ENCODE peak calls at places on chromosomes 7 and 10, in five cellular contexts. One of them, this sample, is unnamed.

GRCh38 chr10:76091821-76092394 is 660.5 kb downstream of the LRMDA start:
- DNase-seq in colonic mucosa: no peak
- DNase-seq in body of pancreas: no peak
- DNase-seq in heart left ventricle: no peak
- DNase-seq in esophagus muscularis mucosa: no peak
- DNase-seq in this sample: no peak

GRCh38 chr7:114949227-114949626 is 27.3 kb downstream of the MDFIC start:
- DNase-seq in body of pancreas: no peak
- DNase-seq in colonic mucosa: no peak
- DNase-seq in esophagus muscularis mucosa: no peak
- DNase-seq in heart left ventricle: no peak
- DNase-seq in this sample: no peak

GRCh38 chr7:27586825-27587224 is 75.9 kb downstream of the HIBADH start:
- DNase-seq in heart left ventricle: peak; percentile 60
- DNase-seq in esophagus muscularis mucosa: no peak
- DNase-seq in body of pancreas: peak; percentile 24
- DNase-seq in colonic mucosa: peak; percentile 34
- DNase-seq in this sample: no peak

GRCh38 chr7:115911466-115911865 is 119.1 kb downstream of the TFEC start:
- DNase-seq in esophagus muscularis mucosa: no peak
- DNase-seq in colonic mucosa: no peak
- DNase-seq in heart left ventricle: no peak
- DNase-seq in body of pancreas: no peak
- DNase-seq in this sample: no peak

GRCh38 chr7:28584235-28584634 is 171.9 kb downstream of the CREB5 start:
- DNase-seq in esophagus muscularis mucosa: no peak
- DNase-seq in heart left ventricle: no peak
- DNase-seq in body of pancreas: no peak
- DNase-seq in colonic mucosa: no peak
- DNase-seq in this sample: peak; percentile 67

GRCh38 chr7:100763556-100764140 is 30.3 kb downstream of the ZAN start:
- DNase-seq in colonic mucosa: no peak
- DNase-seq in esophagus muscularis mucosa: no peak
- DNase-seq in heart left ventricle: no peak
- DNase-seq in body of pancreas: no peak
- DNase-seq in this sample: no peak

GRCh38 chr7:158161194-158161593 is 426.4 kb downstream of the PTPRN2 start:
- DNase-seq in body of pancreas: no peak
- DNase-seq in heart left ventricle: no peak
- DNase-seq in esophagus muscularis mucosa: no peak
- DNase-seq in colonic mucosa: no peak
- DNase-seq in this sample: no peak

GRCh38 chr7:6307762-6308161 is 35.3 kb upstream of the CYTH3 start:
- DNase-seq in colonic mucosa: no peak
- DNase-seq in heart left ventricle: peak; percentile 8
- DNase-seq in body of pancreas: no peak
- DNase-seq in esophagus muscularis mucosa: no peak
- DNase-seq in this sample: no peak

GRCh38 chr10:116207180-116207579 is 65.8 kb downstream of the GFRA1 start:
- DNase-seq in colonic mucosa: no peak
- DNase-seq in esophagus muscularis mucosa: no peak
- DNase-seq in body of pancreas: no peak
- DNase-seq in heart left ventricle: no peak
- DNase-seq in this sample: no peak

GRCh38 chr7:158672975-158673374 is 31.6 kb downstream of the NCAPG2 start:
- DNase-seq in esophagus muscularis mucosa: no peak
- DNase-seq in body of pancreas: no peak
- DNase-seq in colonic mucosa: no peak
- DNase-seq in heart left ventricle: no peak
- DNase-seq in this sample: no peak

GRCh38 chr7:123534383-123535260 is at the start of gene IQUB:
- DNase-seq in esophagus muscularis mucosa: peak; percentile 99
- DNase-seq in heart left ventricle: peak; percentile 98
- DNase-seq in body of pancreas: peak; percentile 99
- DNase-seq in colonic mucosa: peak; percentile 100
- DNase-seq in this sample: peak; percentile 99

GRCh38 chr7:150511039-150511438 is 3.6 kb upstream of the GIMAP7 start:
- DNase-seq in esophagus muscularis mucosa: no peak
- DNase-seq in heart left ventricle: no peak
- DNase-seq in body of pancreas: no peak
- DNase-seq in colonic mucosa: no peak
- DNase-seq in this sample: no peak

GRCh38 chr10:75476985-75477384 is 45.6 kb downstream of the LRMDA start:
- DNase-seq in esophagus muscularis mucosa: no peak
- DNase-seq in body of pancreas: no peak
- DNase-seq in colonic mucosa: no peak
- DNase-seq in heart left ventricle: no peak
- DNase-seq in this sample: no peak

GRCh38 chr7:135685306-135686084 is 23.2 kb downstream of the STMP1 start:
- DNase-seq in body of pancreas: no peak
- DNase-seq in colonic mucosa: no peak
- DNase-seq in esophagus muscularis mucosa: no peak
- DNase-seq in heart left ventricle: no peak
- DNase-seq in this sample: no peak

GRCh38 chr7:23216021-23216420 is 30.6 kb upstream of the GPNMB start:
- DNase-seq in heart left ventricle: no peak
- DNase-seq in colonic mucosa: peak; percentile 29
- DNase-seq in body of pancreas: no peak
- DNase-seq in esophagus muscularis mucosa: peak; percentile 92
- DNase-seq in this sample: no peak

GRCh38 chr10:77943086-77943901 is 16.7 kb upstream of the DLG5 start:
- DNase-seq in colonic mucosa: no peak
- DNase-seq in body of pancreas: no peak
- DNase-seq in esophagus muscularis mucosa: no peak
- DNase-seq in heart left ventricle: no peak
- DNase-seq in this sample: no peak

GRCh38 chr10:120732643-120733313 is 118.4 kb upstream of the WDR11 start:
- DNase-seq in esophagus muscularis mucosa: no peak
- DNase-seq in body of pancreas: no peak
- DNase-seq in heart left ventricle: no peak
- DNase-seq in colonic mucosa: no peak
- DNase-seq in this sample: no peak

GRCh38 chr10:11325817-11326216 is 285.6 kb downstream of the USP6NL start:
- DNase-seq in esophagus muscularis mucosa: no peak
- DNase-seq in colonic mucosa: no peak
- DNase-seq in heart left ventricle: no peak
- DNase-seq in body of pancreas: no peak
- DNase-seq in this sample: no peak

GRCh38 chr7:7125993-7126392 is 56.4 kb upstream of the C1GALT1 start:
- DNase-seq in heart left ventricle: no peak
- DNase-seq in body of pancreas: no peak
- DNase-seq in colonic mucosa: no peak
- DNase-seq in esophagus muscularis mucosa: no peak
- DNase-seq in this sample: no peak

GRCh38 chr7:95317546-95317945 is 6.8 kb downstream of the PON1 start:
- DNase-seq in heart left ventricle: no peak
- DNase-seq in colonic mucosa: no peak
- DNase-seq in esophagus muscularis mucosa: peak; percentile 57
- DNase-seq in body of pancreas: no peak
- DNase-seq in this sample: no peak

GRCh38 chr7:102415685-102416225 is 17.6 kb upstream of the ORAI2 start:
- DNase-seq in body of pancreas: no peak
- DNase-seq in esophagus muscularis mucosa: no peak
- DNase-seq in colonic mucosa: no peak
- DNase-seq in heart left ventricle: no peak
- DNase-seq in this sample: no peak

GRCh38 chr7:110987130-110987693 is 103.7 kb upstream of the LRRN3 start:
- DNase-seq in esophagus muscularis mucosa: no peak
- DNase-seq in body of pancreas: no peak
- DNase-seq in heart left ventricle: no peak
- DNase-seq in colonic mucosa: no peak
- DNase-seq in this sample: no peak

GRCh38 chr7:30846378-30846777 is 65.3 kb upstream of the AQP1 start:
- DNase-seq in body of pancreas: no peak
- DNase-seq in esophagus muscularis mucosa: no peak
- DNase-seq in colonic mucosa: peak; percentile 87
- DNase-seq in heart left ventricle: no peak
- DNase-seq in this sample: no peak

GRCh38 chr7:6269527-6269926 is 2.9 kb downstream of the CYTH3 start:
- DNase-seq in esophagus muscularis mucosa: no peak
- DNase-seq in heart left ventricle: no peak
- DNase-seq in colonic mucosa: no peak
- DNase-seq in body of pancreas: no peak
- DNase-seq in this sample: no peak

GRCh38 chr7:82729172-82730030 is 285.8 kb upstream of the CACNA2D1 start:
- DNase-seq in esophagus muscularis mucosa: no peak
- DNase-seq in colonic mucosa: no peak
- DNase-seq in body of pancreas: no peak
- DNase-seq in heart left ventricle: no peak
- DNase-seq in this sample: no peak

GRCh38 chr10:87659571-87660483 is at the start of gene PAPSS2:
- DNase-seq in colonic mucosa: peak; percentile 72
- DNase-seq in body of pancreas: peak; percentile 64
- DNase-seq in esophagus muscularis mucosa: no peak
- DNase-seq in heart left ventricle: peak; percentile 86
- DNase-seq in this sample: no peak

GRCh38 chr10:3528823-3529222 is 256.2 kb downstream of the KLF6 start:
- DNase-seq in heart left ventricle: no peak
- DNase-seq in body of pancreas: no peak
- DNase-seq in esophagus muscularis mucosa: no peak
- DNase-seq in colonic mucosa: no peak
- DNase-seq in this sample: no peak

GRCh38 chr7:137169282-137169698 is 174.2 kb downstream of the PTN start:
- DNase-seq in colonic mucosa: peak; percentile 38
- DNase-seq in esophagus muscularis mucosa: no peak
- DNase-seq in body of pancreas: peak; percentile 22
- DNase-seq in heart left ventricle: no peak
- DNase-seq in this sample: no peak

GRCh38 chr7:139570119-139570518 is 46.6 kb downstream of the CLEC2L start:
- DNase-seq in body of pancreas: no peak
- DNase-seq in esophagus muscularis mucosa: no peak
- DNase-seq in heart left ventricle: no peak
- DNase-seq in colonic mucosa: no peak
- DNase-seq in this sample: peak; percentile 34

GRCh38 chr10:34094146-34094696 is 720.9 kb downstream of the PARD3 start:
- DNase-seq in esophagus muscularis mucosa: peak; percentile 68
- DNase-seq in body of pancreas: no peak
- DNase-seq in colonic mucosa: no peak
- DNase-seq in heart left ventricle: no peak
- DNase-seq in this sample: peak; percentile 81

DNA sequence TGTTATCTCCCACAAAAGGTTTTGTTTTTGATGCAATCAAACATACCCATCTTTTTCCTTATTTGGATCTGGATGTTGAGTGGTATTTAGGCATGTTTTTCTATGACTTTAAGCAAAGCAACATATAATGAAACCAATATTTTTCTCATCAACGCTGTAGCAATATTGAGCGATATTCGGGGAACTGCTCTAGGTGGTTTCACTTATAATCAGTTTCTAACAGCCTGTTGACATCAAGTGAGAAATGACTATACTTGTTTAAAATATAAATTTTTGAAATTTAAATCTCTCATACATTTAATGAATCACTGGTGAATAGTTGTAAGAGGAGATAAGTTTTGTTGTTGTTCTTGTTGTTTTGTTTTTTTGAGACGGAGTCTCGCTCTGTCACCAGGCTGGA is 52.8 kb upstream of the CCAR1 start:
- DNase-seq in body of pancreas: no peak
- DNase-seq in esophagus muscularis mucosa: no peak
- DNase-seq in heart left ventricle: no peak
- DNase-seq in colonic mucosa: no peak
- DNase-seq in this sample: no peak
- H3K27ac ChIP-seq in body of pancreas: no peak overlapping the region
- H3K27ac ChIP-seq in esophagus muscularis mucosa: no peak overlapping the region
- H3K27ac ChIP-seq in heart left ventricle: no peak overlapping the region
- H3K27ac ChIP-seq in colonic mucosa: no peak overlapping the region
- H3K27ac ChIP-seq in this sample: no peak overlapping the region

GRCh38 chr10:96720422-96721206 is at the start of gene PIK3AP1:
- DNase-seq in colonic mucosa: peak; percentile 72
- DNase-seq in esophagus muscularis mucosa: no peak
- DNase-seq in body of pancreas: peak; percentile 65
- DNase-seq in heart left ventricle: peak; percentile 87
- DNase-seq in this sample: no peak
- TF ChIP-seq CTCF in colonic mucosa: no peak
- TF ChIP-seq CTCF in esophagus muscularis mucosa: no peak
- TF ChIP-seq CTCF in body of pancreas: no peak
- TF ChIP-seq CTCF in heart left ventricle: no peak
- TF ChIP-seq CTCF in this sample: no peak

GRCh38 chr10:61620511-61620910 is 42.2 kb upstream of the CABCOCO1 start:
- DNase-seq in colonic mucosa: no peak
- DNase-seq in body of pancreas: no peak
- DNase-seq in esophagus muscularis mucosa: no peak
- DNase-seq in heart left ventricle: no peak
- DNase-seq in this sample: no peak

GRCh38 chr10:61616611-61617010 is 46.1 kb upstream of the CABCOCO1 start:
- DNase-seq in heart left ventricle: no peak
- DNase-seq in colonic mucosa: no peak
- DNase-seq in esophagus muscularis mucosa: no peak
- DNase-seq in body of pancreas: no peak
- DNase-seq in this sample: no peak

GRCh38 chr10:61618388-61618961 is 44.3 kb upstream of the CABCOCO1 start:
- DNase-seq in colonic mucosa: no peak
- DNase-seq in heart left ventricle: no peak
- DNase-seq in body of pancreas: no peak
- DNase-seq in esophagus muscularis mucosa: no peak
- DNase-seq in this sample: no peak

GRCh38 chr10:61617586-61617985 is 45.1 kb upstream of the CABCOCO1 start:
- DNase-seq in colonic mucosa: no peak
- DNase-seq in esophagus muscularis mucosa: no peak
- DNase-seq in heart left ventricle: no peak
- DNase-seq in body of pancreas: no peak
- DNase-seq in this sample: no peak

GRCh38 chr10:61617180-61617579 is 45.5 kb upstream of the CABCOCO1 start:
- DNase-seq in body of pancreas: no peak
- DNase-seq in heart left ventricle: no peak
- DNase-seq in colonic mucosa: no peak
- DNase-seq in esophagus muscularis mucosa: no peak
- DNase-seq in this sample: no peak
- H3K27ac ChIP-seq in body of pancreas: no peak overlapping the region
- H3K27ac ChIP-seq in heart left ventricle: no peak overlapping the region
- H3K27ac ChIP-seq in colonic mucosa: no peak overlapping the region
- H3K27ac ChIP-seq in esophagus muscularis mucosa: no peak overlapping the region
- H3K27ac ChIP-seq in this sample: no peak overlapping the region

DNA sequence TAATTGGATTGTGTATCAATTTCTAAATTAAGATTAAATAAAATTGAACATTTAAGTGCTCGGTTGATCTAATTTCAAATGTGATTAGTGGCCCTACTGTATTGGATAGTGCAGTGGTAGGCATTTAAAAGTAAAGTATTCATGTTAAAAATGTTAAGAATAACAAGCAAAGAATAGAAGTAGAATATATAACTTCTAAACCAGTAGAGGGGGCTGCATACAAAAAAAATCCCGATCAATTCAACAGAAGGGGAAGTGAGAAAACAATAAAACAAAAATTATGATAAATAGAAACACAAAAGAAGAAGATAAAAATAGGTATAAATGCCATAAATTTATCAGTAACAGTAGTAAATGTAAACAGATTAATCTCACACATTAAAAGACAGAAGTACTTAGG is 24.9 kb upstream of the WDFY4 start:
- DNase-seq in heart left ventricle: no peak
- DNase-seq in colonic mucosa: no peak
- DNase-seq in body of pancreas: no peak
- DNase-seq in esophagus muscularis mucosa: no peak
- DNase-seq in this sample: no peak
- TF ChIP-seq CTCF in heart left ventricle: peak; percentile 15
- TF ChIP-seq CTCF in colonic mucosa: no peak
- TF ChIP-seq CTCF in body of pancreas: no peak
- TF ChIP-seq CTCF in esophagus muscularis mucosa: peak; percentile 11
- TF ChIP-seq CTCF in this sample: no peak

GRCh38 chr7:35785250-35785649 is 15.6 kb upstream of the SEPTIN7 start:
- DNase-seq in esophagus muscularis mucosa: no peak
- DNase-seq in heart left ventricle: no peak
- DNase-seq in colonic mucosa: no peak
- DNase-seq in body of pancreas: no peak
- DNase-seq in this sample: no peak
- H3K27ac ChIP-seq in esophagus muscularis mucosa: no peak overlapping the region
- H3K27ac ChIP-seq in heart left ventricle: no peak overlapping the region
- H3K27ac ChIP-seq in colonic mucosa: no peak overlapping the region
- H3K27ac ChIP-seq in body of pancreas: no peak overlapping the region
- H3K27ac ChIP-seq in this sample: no peak overlapping the region

This sample was measured in vagina.